ENCODE peak calls at places on chromosomes 16 and 17, in ten cellular contexts. One of them, this sample, is unnamed.
A peak's percentile ranks its signal among the peaks of the same experiment; 100 is the strongest.

GRCh38 chr17:43661699-43662431 is at the start of gene MEOX1:
- DNase-seq in stimulated activated naive CD8-positive, alpha-beta T cell treated with anti-CD3 and anti-CD28 coated beads, Interleukin-15, Interleukin-2, amounts not matched to agents 100 U/mL and 50 U/mL, for 24 hours: peak; percentile 33
- DNase-seq in heart left ventricle: peak; percentile 51
- DNase-seq in GM13976: peak; percentile 72
- DNase-seq in SHP77: no peak
- DNase-seq in A549: no peak
- DNase-seq in heart right ventricle: peak; percentile 56
- DNase-seq in mucosa of gallbladder: no peak
- DNase-seq in NCI-H1105: no peak
- DNase-seq in foreskin fibroblast: peak; percentile 61
- DNase-seq in this sample: peak; percentile 70

GRCh38 chr16:997440-998051 is 16.0 kb downstream of the SOX8 start:
- DNase-seq in stimulated activated naive CD8-positive, alpha-beta T cell treated with anti-CD3 and anti-CD28 coated beads, Interleukin-15, Interleukin-2, amounts not matched to agents 100 U/mL and 50 U/mL, for 24 hours: peak; percentile 59
- DNase-seq in heart right ventricle: peak; percentile 60
- DNase-seq in GM13976: no peak
- DNase-seq in SHP77: no peak
- DNase-seq in NCI-H1105: no peak
- DNase-seq in A549: peak; percentile 72
- DNase-seq in heart left ventricle: no peak
- DNase-seq in mucosa of gallbladder: peak; percentile 78
- DNase-seq in foreskin fibroblast: no peak
- DNase-seq in this sample: peak; percentile 43

GRCh38 chr17:596287-596686 is 118.4 kb downstream of the VPS53 start:
- DNase-seq in SHP77: no peak
- DNase-seq in GM13976: peak; percentile 7
- DNase-seq in mucosa of gallbladder: peak; percentile 26
- DNase-seq in NCI-H1105: no peak
- DNase-seq in heart left ventricle: no peak
- DNase-seq in stimulated activated naive CD8-positive, alpha-beta T cell treated with anti-CD3 and anti-CD28 coated beads, Interleukin-15, Interleukin-2, amounts not matched to agents 100 U/mL and 50 U/mL, for 24 hours: no peak
- DNase-seq in heart right ventricle: no peak
- DNase-seq in foreskin fibroblast: no peak
- DNase-seq in A549: peak; percentile 44
- DNase-seq in this sample: peak; percentile 63

GRCh38 chr16:47459603-47460002 is 1.3 kb downstream of the ITFG1 start:
- DNase-seq in stimulated activated naive CD8-positive, alpha-beta T cell treated with anti-CD3 and anti-CD28 coated beads, Interleukin-15, Interleukin-2, amounts not matched to agents 100 U/mL and 50 U/mL, for 24 hours: no peak
- DNase-seq in GM13976: no peak
- DNase-seq in foreskin fibroblast: no peak
- DNase-seq in NCI-H1105: no peak
- DNase-seq in heart right ventricle: no peak
- DNase-seq in SHP77: no peak
- DNase-seq in heart left ventricle: no peak
- DNase-seq in mucosa of gallbladder: no peak
- DNase-seq in A549: no peak
- DNase-seq in this sample: no peak

GRCh38 chr16:11669380-11670146 is 1.3 kb downstream of the SNN start:
- DNase-seq in heart right ventricle: peak; percentile 66
- DNase-seq in mucosa of gallbladder: no peak
- DNase-seq in heart left ventricle: peak; percentile 75
- DNase-seq in SHP77: no peak
- DNase-seq in stimulated activated naive CD8-positive, alpha-beta T cell treated with anti-CD3 and anti-CD28 coated beads, Interleukin-15, Interleukin-2, amounts not matched to agents 100 U/mL and 50 U/mL, for 24 hours: peak; percentile 38
- DNase-seq in A549: no peak
- DNase-seq in NCI-H1105: no peak
- DNase-seq in GM13976: peak; percentile 65
- DNase-seq in foreskin fibroblast: peak; percentile 32
- DNase-seq in this sample: peak; percentile 23

GRCh38 chr16:13298676-13299075 is 397.3 kb downstream of the SHISA9 start:
- DNase-seq in mucosa of gallbladder: no peak
- DNase-seq in GM13976: no peak
- DNase-seq in A549: no peak
- DNase-seq in NCI-H1105: no peak
- DNase-seq in stimulated activated naive CD8-positive, alpha-beta T cell treated with anti-CD3 and anti-CD28 coated beads, Interleukin-15, Interleukin-2, amounts not matched to agents 100 U/mL and 50 U/mL, for 24 hours: no peak
- DNase-seq in heart right ventricle: no peak
- DNase-seq in foreskin fibroblast: no peak
- DNase-seq in heart left ventricle: no peak
- DNase-seq in SHP77: no peak
- DNase-seq in this sample: peak; percentile 5

GRCh38 chr17:6070280-6070894 is at the start of gene WSCD1:
- DNase-seq in heart right ventricle: no peak
- DNase-seq in SHP77: no peak
- DNase-seq in stimulated activated naive CD8-positive, alpha-beta T cell treated with anti-CD3 and anti-CD28 coated beads, Interleukin-15, Interleukin-2, amounts not matched to agents 100 U/mL and 50 U/mL, for 24 hours: peak; percentile 16
- DNase-seq in GM13976: peak; percentile 63
- DNase-seq in A549: peak; percentile 57
- DNase-seq in foreskin fibroblast: peak; percentile 29
- DNase-seq in heart left ventricle: no peak
- DNase-seq in mucosa of gallbladder: no peak
- DNase-seq in NCI-H1105: peak; percentile 25
- DNase-seq in this sample: no peak

GRCh38 chr17:77995146-77995852 is 36.8 kb downstream of the TNRC6C start:
- DNase-seq in GM13976: no peak
- DNase-seq in heart left ventricle: peak; percentile 86
- DNase-seq in NCI-H1105: no peak
- DNase-seq in A549: no peak
- DNase-seq in heart right ventricle: peak; percentile 65
- DNase-seq in stimulated activated naive CD8-positive, alpha-beta T cell treated with anti-CD3 and anti-CD28 coated beads, Interleukin-15, Interleukin-2, amounts not matched to agents 100 U/mL and 50 U/mL, for 24 hours: peak; percentile 21
- DNase-seq in mucosa of gallbladder: no peak
- DNase-seq in SHP77: no peak
- DNase-seq in foreskin fibroblast: peak; percentile 6
- DNase-seq in this sample: no peak

GRCh38 chr17:49597438-49597837 is 21.8 kb downstream of the NXPH3 start:
- DNase-seq in mucosa of gallbladder: no peak
- DNase-seq in heart right ventricle: no peak
- DNase-seq in heart left ventricle: no peak
- DNase-seq in GM13976: no peak
- DNase-seq in SHP77: no peak
- DNase-seq in NCI-H1105: no peak
- DNase-seq in stimulated activated naive CD8-positive, alpha-beta T cell treated with anti-CD3 and anti-CD28 coated beads, Interleukin-15, Interleukin-2, amounts not matched to agents 100 U/mL and 50 U/mL, for 24 hours: no peak
- DNase-seq in A549: no peak
- DNase-seq in foreskin fibroblast: no peak
- DNase-seq in this sample: no peak

GRCh38 chr16:30656974-30657865 is 1.0 kb upstream of the FBRS start:
- DNase-seq in GM13976: no peak
- DNase-seq in foreskin fibroblast: no peak
- DNase-seq in A549: peak; percentile 32
- DNase-seq in mucosa of gallbladder: no peak
- DNase-seq in heart right ventricle: no peak
- DNase-seq in NCI-H1105: peak; percentile 58
- DNase-seq in heart left ventricle: no peak
- DNase-seq in SHP77: no peak
- DNase-seq in stimulated activated naive CD8-positive, alpha-beta T cell treated with anti-CD3 and anti-CD28 coated beads, Interleukin-15, Interleukin-2, amounts not matched to agents 100 U/mL and 50 U/mL, for 24 hours: no peak
- DNase-seq in this sample: no peak

GRCh38 chr17:57757735-57758134 is 12.6 kb upstream of the CCDC182 start:
- DNase-seq in GM13976: no peak
- DNase-seq in mucosa of gallbladder: no peak
- DNase-seq in heart right ventricle: no peak
- DNase-seq in stimulated activated naive CD8-positive, alpha-beta T cell treated with anti-CD3 and anti-CD28 coated beads, Interleukin-15, Interleukin-2, amounts not matched to agents 100 U/mL and 50 U/mL, for 24 hours: no peak
- DNase-seq in foreskin fibroblast: no peak
- DNase-seq in heart left ventricle: no peak
- DNase-seq in NCI-H1105: no peak
- DNase-seq in A549: no peak
- DNase-seq in SHP77: no peak
- DNase-seq in this sample: no peak

GRCh38 chr16:57384248-57385070 is 12.2 kb downstream of the CX3CL1 start:
- DNase-seq in stimulated activated naive CD8-positive, alpha-beta T cell treated with anti-CD3 and anti-CD28 coated beads, Interleukin-15, Interleukin-2, amounts not matched to agents 100 U/mL and 50 U/mL, for 24 hours: no peak
- DNase-seq in foreskin fibroblast: no peak
- DNase-seq in A549: no peak
- DNase-seq in mucosa of gallbladder: no peak
- DNase-seq in SHP77: no peak
- DNase-seq in heart right ventricle: no peak
- DNase-seq in GM13976: no peak
- DNase-seq in NCI-H1105: no peak
- DNase-seq in heart left ventricle: no peak
- DNase-seq in this sample: no peak

GRCh38 chr17:56290486-56291118 is 137.3 kb downstream of the ANKFN1 start:
- DNase-seq in foreskin fibroblast: no peak
- DNase-seq in mucosa of gallbladder: no peak
- DNase-seq in stimulated activated naive CD8-positive, alpha-beta T cell treated with anti-CD3 and anti-CD28 coated beads, Interleukin-15, Interleukin-2, amounts not matched to agents 100 U/mL and 50 U/mL, for 24 hours: no peak
- DNase-seq in SHP77: no peak
- DNase-seq in heart right ventricle: no peak
- DNase-seq in GM13976: no peak
- DNase-seq in A549: no peak
- DNase-seq in heart left ventricle: no peak
- DNase-seq in NCI-H1105: no peak
- DNase-seq in this sample: no peak

GRCh38 chr17:80822700-80823410 is 168.8 kb upstream of the CHMP6 start:
- DNase-seq in foreskin fibroblast: no peak
- DNase-seq in GM13976: no peak
- DNase-seq in heart left ventricle: no peak
- DNase-seq in heart right ventricle: no peak
- DNase-seq in SHP77: no peak
- DNase-seq in A549: no peak
- DNase-seq in mucosa of gallbladder: no peak
- DNase-seq in stimulated activated naive CD8-positive, alpha-beta T cell treated with anti-CD3 and anti-CD28 coated beads, Interleukin-15, Interleukin-2, amounts not matched to agents 100 U/mL and 50 U/mL, for 24 hours: no peak
- DNase-seq in NCI-H1105: no peak
- DNase-seq in this sample: no peak

GRCh38 chr17:45578516-45579455 is 88.3 kb upstream of the PLEKHM1 start:
- DNase-seq in heart left ventricle: no peak
- DNase-seq in mucosa of gallbladder: no peak
- DNase-seq in SHP77: no peak
- DNase-seq in stimulated activated naive CD8-positive, alpha-beta T cell treated with anti-CD3 and anti-CD28 coated beads, Interleukin-15, Interleukin-2, amounts not matched to agents 100 U/mL and 50 U/mL, for 24 hours: no peak
- DNase-seq in heart right ventricle: no peak
- DNase-seq in GM13976: no peak
- DNase-seq in foreskin fibroblast: no peak
- DNase-seq in NCI-H1105: no peak
- DNase-seq in A549: no peak
- DNase-seq in this sample: no peak

GRCh38 chr16:767743-768235 is 7.3 kb downstream of the MSLN start:
- DNase-seq in mucosa of gallbladder: no peak
- DNase-seq in NCI-H1105: no peak
- DNase-seq in SHP77: no peak
- DNase-seq in heart left ventricle: no peak
- DNase-seq in stimulated activated naive CD8-positive, alpha-beta T cell treated with anti-CD3 and anti-CD28 coated beads, Interleukin-15, Interleukin-2, amounts not matched to agents 100 U/mL and 50 U/mL, for 24 hours: no peak
- DNase-seq in GM13976: no peak
- DNase-seq in foreskin fibroblast: no peak
- DNase-seq in A549: no peak
- DNase-seq in heart right ventricle: no peak
- DNase-seq in this sample: no peak

GRCh38 chr16:86667035-86667434 is 88.7 kb downstream of the FOXL1 start:
- DNase-seq in heart left ventricle: peak; percentile 50
- DNase-seq in A549: no peak
- DNase-seq in SHP77: no peak
- DNase-seq in foreskin fibroblast: no peak
- DNase-seq in GM13976: no peak
- DNase-seq in heart right ventricle: peak; percentile 72
- DNase-seq in mucosa of gallbladder: peak; percentile 27
- DNase-seq in stimulated activated naive CD8-positive, alpha-beta T cell treated with anti-CD3 and anti-CD28 coated beads, Interleukin-15, Interleukin-2, amounts not matched to agents 100 U/mL and 50 U/mL, for 24 hours: no peak
- DNase-seq in NCI-H1105: no peak
- DNase-seq in this sample: no peak

GRCh38 chr17:38358586-38359513 is 7.2 kb downstream of the SOCS7 start:
- DNase-seq in GM13976: no peak
- DNase-seq in heart right ventricle: no peak
- DNase-seq in heart left ventricle: no peak
- DNase-seq in SHP77: no peak
- DNase-seq in A549: no peak
- DNase-seq in foreskin fibroblast: no peak
- DNase-seq in mucosa of gallbladder: no peak
- DNase-seq in stimulated activated naive CD8-positive, alpha-beta T cell treated with anti-CD3 and anti-CD28 coated beads, Interleukin-15, Interleukin-2, amounts not matched to agents 100 U/mL and 50 U/mL, for 24 hours: no peak
- DNase-seq in NCI-H1105: no peak
- DNase-seq in this sample: no peak

GRCh38 chr16:30041841-30042240 is 10.8 kb upstream of the TLCD3B start:
- DNase-seq in SHP77: peak; percentile 36
- DNase-seq in heart left ventricle: no peak
- DNase-seq in mucosa of gallbladder: no peak
- DNase-seq in foreskin fibroblast: no peak
- DNase-seq in stimulated activated naive CD8-positive, alpha-beta T cell treated with anti-CD3 and anti-CD28 coated beads, Interleukin-15, Interleukin-2, amounts not matched to agents 100 U/mL and 50 U/mL, for 24 hours: no peak
- DNase-seq in heart right ventricle: no peak
- DNase-seq in NCI-H1105: no peak
- DNase-seq in GM13976: no peak
- DNase-seq in A549: no peak
- DNase-seq in this sample: peak; percentile 67

GRCh38 chr17:48351916-48352332 is 78.1 kb downstream of the SKAP1 start:
- DNase-seq in heart right ventricle: no peak
- DNase-seq in A549: peak; percentile 48
- DNase-seq in NCI-H1105: peak; percentile 7
- DNase-seq in stimulated activated naive CD8-positive, alpha-beta T cell treated with anti-CD3 and anti-CD28 coated beads, Interleukin-15, Interleukin-2, amounts not matched to agents 100 U/mL and 50 U/mL, for 24 hours: no peak
- DNase-seq in foreskin fibroblast: peak; percentile 2
- DNase-seq in GM13976: peak; percentile 32
- DNase-seq in mucosa of gallbladder: no peak
- DNase-seq in SHP77: no peak
- DNase-seq in heart left ventricle: no peak
- DNase-seq in this sample: peak; percentile 63

GRCh38 chr16:74297296-74297665 is 667 bp downstream of the PSMD7 start:
- DNase-seq in SHP77: peak; percentile 13
- DNase-seq in heart left ventricle: no peak
- DNase-seq in foreskin fibroblast: peak; percentile 20
- DNase-seq in GM13976: peak; percentile 49
- DNase-seq in mucosa of gallbladder: no peak
- DNase-seq in NCI-H1105: no peak
- DNase-seq in heart right ventricle: no peak
- DNase-seq in A549: peak; percentile 61
- DNase-seq in stimulated activated naive CD8-positive, alpha-beta T cell treated with anti-CD3 and anti-CD28 coated beads, Interleukin-15, Interleukin-2, amounts not matched to agents 100 U/mL and 50 U/mL, for 24 hours: peak; percentile 52
- DNase-seq in this sample: peak; percentile 46

GRCh38 chr16:68608330-68608729 is 36.8 kb upstream of the CDH3 start:
- DNase-seq in mucosa of gallbladder: no peak
- DNase-seq in foreskin fibroblast: no peak
- DNase-seq in heart right ventricle: no peak
- DNase-seq in GM13976: no peak
- DNase-seq in SHP77: no peak
- DNase-seq in A549: no peak
- DNase-seq in stimulated activated naive CD8-positive, alpha-beta T cell treated with anti-CD3 and anti-CD28 coated beads, Interleukin-15, Interleukin-2, amounts not matched to agents 100 U/mL and 50 U/mL, for 24 hours: no peak
- DNase-seq in heart left ventricle: no peak
- DNase-seq in NCI-H1105: no peak
- DNase-seq in this sample: no peak

This sample was measured in choroid plexus epithelial cell.